ENCODE peak calls at places on chromosomes 12 and 14, in four cellular contexts. U, M, O and V are unnamed samples.

GRCh38 chr12:56078427-56078826 is 1.5 kb upstream of the ERBB3 start:
- DNase-seq in U (no peak), M (no peak), O (no peak), V (peak; percentile 48)

GRCh38 chr12:100672075-100672592 is 98.7 kb downstream of the GAS2L3 start:
- DNase-seq in U (peak; percentile 24), M (peak; percentile 47), O (no peak), V (peak; percentile 79)

GRCh38 chr14:51442513-51443175 is 202.6 kb downstream of the TMX1 start:
- DNase-seq in U (no peak), M (no peak), O (no peak), V (no peak)

GRCh38 chr12:120874547-120875245 is 29.5 kb downstream of the SPPL3 start:
- DNase-seq in U (no peak), M (no peak), O (no peak), V (no peak)

GRCh38 chr14:30349515-30349914 is 209.4 kb upstream of the G2E3 start:
- DNase-seq in U (no peak), M (no peak), O (no peak), V (no peak)

GRCh38 chr12:49920241-49920914 is 16.7 kb upstream of the FAIM2 start:
- DNase-seq in U (peak; percentile 33), M (no peak), O (no peak), V (no peak)

GRCh38 chr14:101116065-101116464 is 212.5 kb upstream of the RTL1 start:
- DNase-seq in U (no peak), M (no peak), O (no peak), V (peak; percentile 32)

GRCh38 chr12:51521554-51522276 is 69.3 kb upstream of the SCN8A start:
- DNase-seq in U (no peak), M (no peak), O (no peak), V (no peak)

GRCh38 chr12:29960113-29960512 is 176.4 kb upstream of the TMTC1 start:
- DNase-seq in U (no peak), M (no peak), O (no peak), V (no peak)

GRCh38 chr14:68968051-68968450 is 11.1 kb downstream of the ACTN1 start:
- DNase-seq in U (no peak), M (no peak), O (no peak), V (no peak)

GRCh38 chr12:51672334-51672733 is 81.3 kb downstream of the SCN8A start:
- DNase-seq in U (no peak), M (no peak), O (no peak), V (no peak)

GRCh38 chr12:27276275-27276674 is 32.2 kb downstream of the STK38L start:
- DNase-seq in U (no peak), M (no peak), O (no peak), V (peak; percentile 74)

GRCh38 chr12:27273114-27273513 is 29.0 kb downstream of the STK38L start:
- DNase-seq in U (no peak), M (no peak), O (no peak), V (no peak)

GRCh38 chr12:27270148-27270547 is 26.1 kb downstream of the STK38L start:
- DNase-seq in U (no peak), M (no peak), O (no peak), V (no peak)

GRCh38 chr12:27274706-27275105 is 30.6 kb downstream of the STK38L start:
- DNase-seq in U (no peak), M (no peak), O (no peak), V (no peak)

DNA sequence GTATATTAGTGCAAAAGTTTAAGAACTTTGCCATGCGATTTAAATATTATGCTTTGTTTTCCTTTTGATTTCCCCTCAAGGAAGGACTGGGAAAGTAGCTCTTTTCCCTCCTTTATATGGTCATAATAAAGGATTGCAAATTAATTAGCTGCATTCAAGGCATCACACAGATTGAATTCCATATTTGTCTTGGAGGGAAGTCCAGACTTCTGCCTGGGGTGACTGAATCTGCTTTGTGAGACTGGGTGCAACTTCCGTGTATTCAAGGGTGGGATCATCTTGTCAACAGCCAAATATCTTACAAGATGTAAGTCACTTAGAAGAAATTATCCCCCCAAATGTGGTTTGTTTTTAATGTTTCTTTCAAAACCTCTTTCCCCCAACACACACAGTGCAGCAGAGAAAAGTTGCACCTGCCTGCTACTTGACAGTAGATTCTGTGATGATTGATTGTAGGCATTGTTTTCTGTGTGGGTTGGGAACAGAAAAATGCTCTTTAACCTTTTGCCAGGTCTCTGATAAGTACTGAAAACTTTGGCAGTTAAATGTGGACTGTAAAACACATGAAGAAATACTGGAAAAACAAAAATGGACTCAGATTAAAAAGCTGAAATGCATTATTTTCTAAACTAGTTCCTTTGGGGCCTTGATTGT is 28.4 kb downstream of the STK38L start:
- DNase-seq in U (peak; percentile 43), M (no peak), O (no peak), V (no peak)
- TF ChIP-seq REST in U (no peak), M (no peak), O (no peak), V (no peak)

DNA sequence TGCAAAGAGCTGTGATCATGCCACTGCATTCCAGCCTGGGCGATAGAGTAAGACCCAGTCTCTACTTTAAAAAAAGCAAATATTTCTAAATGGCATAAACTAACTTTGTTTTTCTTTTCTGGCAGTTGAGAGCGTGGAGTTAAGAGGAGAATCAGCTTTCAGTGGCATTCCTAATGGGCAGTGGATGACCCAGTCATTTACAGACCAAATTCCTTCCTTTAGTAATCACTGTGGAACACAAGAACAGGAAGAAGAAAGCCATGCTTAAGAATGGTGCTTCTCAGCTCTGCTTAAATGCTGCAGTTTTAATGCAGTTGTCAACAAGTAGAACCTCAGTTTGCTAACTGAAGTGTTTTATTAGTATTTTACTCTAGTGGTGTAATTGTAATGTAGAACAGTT is 21.2 kb downstream of the TDG start:
- DNase-seq in U (no peak), M (no peak), O (no peak), V (no peak)
- TF ChIP-seq CREB1 in U (no peak), M (no peak), O (no peak), V (no peak)

DNA sequence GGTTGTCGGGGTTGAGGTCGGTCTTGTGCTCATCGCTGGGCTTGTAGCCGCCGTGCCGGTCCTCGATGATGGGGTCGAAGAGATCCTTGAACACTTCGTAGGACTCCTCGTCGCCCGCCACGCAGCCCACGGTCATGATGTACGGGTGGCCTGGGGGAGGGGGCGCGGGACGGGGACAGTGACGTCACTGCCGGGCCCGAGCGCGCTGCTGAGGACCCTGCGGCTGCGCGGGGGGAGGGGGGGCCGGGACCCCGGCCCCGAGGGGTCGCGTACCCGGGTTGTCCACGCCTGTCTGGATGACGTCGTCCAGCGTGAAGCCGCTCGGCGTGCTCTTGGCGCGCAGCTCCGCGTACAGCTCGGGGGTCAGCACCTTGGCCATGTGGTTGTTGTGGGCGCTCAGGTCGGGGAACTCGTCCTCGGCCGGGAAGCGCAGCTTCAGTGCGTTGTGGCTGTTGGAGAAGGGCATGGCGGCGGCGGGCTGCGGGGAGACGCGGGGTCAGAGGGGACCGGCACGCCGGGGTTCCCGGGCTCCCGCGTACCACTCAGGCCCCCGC is 525 bp downstream of the CKB start:
- DNase-seq in U (no peak), M (no peak), O (no peak), V (peak; percentile 57)
- TF ChIP-seq REST in U (no peak), M (no peak), O (no peak), V (no peak)

GRCh38 chr14:54672688-54673087 is 105.8 kb downstream of the SAMD4A start:
- DNase-seq in U (no peak), M (no peak), O (no peak), V (no peak)

GRCh38 chr14:54672181-54672580 is 105.3 kb downstream of the SAMD4A start:
- DNase-seq in U (no peak), M (no peak), O (no peak), V (no peak)

GRCh38 chr14:54667764-54668163 is 100.8 kb downstream of the SAMD4A start:
- DNase-seq in U (no peak), M (no peak), O (no peak), V (no peak)

GRCh38 chr14:54671537-54671936 is 104.6 kb downstream of the SAMD4A start:
- DNase-seq in U (no peak), M (no peak), O (no peak), V (no peak)

DNA sequence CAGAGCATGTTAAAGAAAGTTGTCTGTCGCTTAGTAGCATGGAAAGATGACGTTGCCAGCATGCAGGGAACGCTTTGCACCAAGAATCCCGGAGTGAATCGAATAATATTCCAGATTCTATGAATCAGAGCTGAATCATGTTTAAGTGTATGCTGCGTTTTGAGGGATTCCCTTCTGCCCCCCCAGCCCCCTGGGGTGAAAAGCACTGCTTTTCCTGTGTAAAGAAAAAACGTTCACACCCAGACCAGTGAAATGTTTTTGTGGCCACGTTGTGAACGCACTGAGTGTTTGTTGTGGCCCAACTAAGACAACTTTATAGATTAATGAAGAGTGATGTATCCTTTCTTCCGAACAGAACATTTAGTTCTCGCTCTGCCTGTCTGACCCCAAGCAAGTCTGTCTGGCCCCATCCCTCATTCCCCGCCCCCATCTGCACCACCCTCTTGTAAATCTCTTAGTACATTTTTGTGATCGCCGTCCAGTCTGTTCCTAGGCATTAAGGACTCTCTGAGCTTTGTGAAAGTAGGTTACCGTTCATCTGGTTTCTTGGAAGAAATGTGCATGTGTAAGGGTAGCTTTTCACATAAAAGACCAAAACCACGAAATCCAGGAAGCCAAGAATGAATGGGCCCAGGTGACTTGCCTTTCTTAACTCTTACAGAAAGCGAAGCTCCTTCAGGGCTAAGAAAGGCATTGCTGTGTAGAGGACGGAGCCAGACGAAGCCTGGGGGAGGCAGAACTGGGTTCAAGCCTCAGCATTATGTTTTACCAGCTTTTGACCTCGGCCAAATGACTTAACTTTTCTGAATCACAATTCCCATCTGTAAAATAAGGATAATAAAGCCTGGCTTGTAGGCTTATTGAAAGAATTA is 103.1 kb downstream of the SAMD4A start:
- DNase-seq in U (no peak), M (no peak), O (no peak), V (no peak)
- TF ChIP-seq CREB1 in U (no peak), M (no peak), O (no peak), V (no peak)

GRCh38 chr12:57454566-57455373 is at the start of gene INHBE:
- DNase-seq in U (peak; percentile 92), M (peak; percentile 90), O (no peak), V (peak; percentile 97)
- TF ChIP-seq REST in U (no peak), M (no peak), O (no peak), V (no peak)

GRCh38 chr12:21773263-21773741 is 1.2 kb downstream of the KCNJ8 start:
- DNase-seq in U (no peak), M (peak; percentile 22), O (no peak), V (peak; percentile 87)
- TF ChIP-seq CREB1 in U (no peak), M (no peak), O (no peak), V (peak; percentile 33)